ENCODE peak calls at places on chromosomes 7 and 10, in eight cellular contexts. X, E, P, C, L, B, I and H are unnamed samples.

GRCh38 chr10:18713077-18713476 is 53.8 kb downstream of the ARL5B start:
- DNase-seq in B (no peak), E (no peak), P (no peak), X (peak), L (no peak), I (peak), C (peak), H (no peak)

GRCh38 chr7:16347461-16348192 is 73.7 kb downstream of the CRPPA start:
- DNase-seq in I (peak), C (peak), L (no peak), P (no peak), X (no peak), E (peak), B (no peak), H (no peak)

GRCh38 chr7:28237368-28237767 is 56.8 kb upstream of the JAZF1 start:
- DNase-seq in P (no peak), L (no peak), C (no peak), B (no peak), I (no peak), E (no peak), X (no peak), H (no peak)

GRCh38 chr7:141675431-141676210 is 26.3 kb downstream of the DENND11 start:
- DNase-seq in X (no peak), B (no peak), L (no peak), C (no peak), P (no peak), I (no peak), E (no peak), H (no peak)

GRCh38 chr10:61299156-61299555 is 154.0 kb downstream of the TMEM26 start:
- DNase-seq in E (no peak), B (no peak), X (no peak), C (no peak), P (no peak), I (no peak), L (no peak), H (no peak)

GRCh38 chr7:88184848-88185304 is 35.0 kb downstream of the SRI start:
- DNase-seq in C (peak), I (peak), L (no peak), X (no peak), B (peak), E (no peak), P (peak), H (no peak)

GRCh38 chr10:132453470-132453861 is 56.5 kb downstream of the PWWP2B start:
- DNase-seq in C (no peak), P (no peak), B (no peak), I (no peak), X (no peak), L (no peak), E (no peak), H (no peak)

GRCh38 chr10:98134431-98135221 is at the start of gene R3HCC1L:
- DNase-seq in X (peak), E (peak), B (peak), C (peak), L (peak), P (peak), I (peak), H (peak)

GRCh38 chr10:13092446-13093102 is 7.4 kb upstream of the OPTN start:
- DNase-seq in L (no peak), P (no peak), X (no peak), I (peak), E (no peak), C (no peak), B (no peak), H (no peak)

GRCh38 chr7:106895246-106895864 is 30.3 kb downstream of the PIK3CG start:
- DNase-seq in X (no peak), E (no peak), I (no peak), L (no peak), P (peak), B (peak), C (no peak), H (no peak)

GRCh38 chr7:127258111-127258510 is 5.4 kb upstream of the GRM8 start:
- DNase-seq in B (no peak), I (no peak), X (no peak), L (no peak), E (no peak), P (no peak), C (no peak), H (no peak)

GRCh38 chr7:39248041-39248692 is 270.5 kb downstream of the POU6F2 start:
- DNase-seq in E (no peak), X (peak), I (no peak), B (no peak), C (peak), L (no peak), P (no peak), H (no peak)

GRCh38 chr7:14911077-14911476 is 8.5 kb upstream of the DGKB start:
- DNase-seq in C (no peak), E (no peak), X (no peak), P (no peak), B (no peak), L (no peak), I (no peak), H (no peak)